ENCODE peak calls at places on chromosomes 6 and 20, in seven cellular contexts. X is mammary epithelial cell; Q is sigmoid colon; T is breast epithelium; I is naive thymus-derived CD4-positive, alpha-beta T cell; Z is heart right ventricle; L is H1. A is an unnamed sample.

GRCh38 chr6:170024940-170025339 is 265.9 kb downstream of the DLL1 start:
- DNase-seq in X (peak; percentile 3), Q (peak; percentile 94), T (peak; percentile 48), I (no peak), Z (no peak), L (no peak), A (no peak)

GRCh38 chr6:74248966-74249365 is 553.0 kb downstream of the CD109 start:
- DNase-seq in X (no peak), Q (no peak), T (no peak), I (no peak), Z (no peak), L (no peak), A (no peak)

GRCh38 chr6:92888316-92888715 is 531.0 kb downstream of the EPHA7 start:
- DNase-seq in X (no peak), Q (no peak), T (no peak), I (no peak), Z (no peak), L (no peak), A (no peak)

GRCh38 chr20:54029176-54029575 is 41.2 kb downstream of the BCAS1 start:
- DNase-seq in X (no peak), Q (no peak), T (no peak), I (no peak), Z (no peak), L (no peak), A (no peak)

GRCh38 chr6:22399693-22400092 is 102.9 kb upstream of the PRL start:
- DNase-seq in X (peak; percentile 13), Q (no peak), T (peak; percentile 56), I (no peak), Z (no peak), L (no peak), A (no peak)

GRCh38 chr20:1440024-1440423 is 26.6 kb downstream of the NSFL1C start:
- DNase-seq in X (peak; percentile 29), Q (no peak), T (no peak), I (no peak), Z (no peak), L (peak; percentile 58), A (no peak)

GRCh38 chr20:61161649-61162210 is 90.3 kb upstream of the CDH4 start:
- DNase-seq in X (no peak), Q (no peak), T (no peak), I (no peak), Z (no peak), L (no peak), A (no peak)

GRCh38 chr20:24753136-24753535 is 195.9 kb upstream of the CST7 start:
- DNase-seq in X (no peak), Q (no peak), T (no peak), I (no peak), Z (no peak), L (no peak), A (no peak)

GRCh38 chr20:29689411-29690225 is 1567.8 kb upstream of the DEFB115 start:
- DNase-seq in X (no peak), Q (peak; percentile 62), T (no peak), I (no peak), Z (peak; percentile 22), L (no peak), A (no peak)

GRCh38 chr6:108127826-108128225 is 38.0 kb upstream of the NR2E1 start:
- DNase-seq in X (peak; percentile 40), Q (no peak), T (no peak), I (no peak), Z (no peak), L (no peak), A (no peak)

DNA sequence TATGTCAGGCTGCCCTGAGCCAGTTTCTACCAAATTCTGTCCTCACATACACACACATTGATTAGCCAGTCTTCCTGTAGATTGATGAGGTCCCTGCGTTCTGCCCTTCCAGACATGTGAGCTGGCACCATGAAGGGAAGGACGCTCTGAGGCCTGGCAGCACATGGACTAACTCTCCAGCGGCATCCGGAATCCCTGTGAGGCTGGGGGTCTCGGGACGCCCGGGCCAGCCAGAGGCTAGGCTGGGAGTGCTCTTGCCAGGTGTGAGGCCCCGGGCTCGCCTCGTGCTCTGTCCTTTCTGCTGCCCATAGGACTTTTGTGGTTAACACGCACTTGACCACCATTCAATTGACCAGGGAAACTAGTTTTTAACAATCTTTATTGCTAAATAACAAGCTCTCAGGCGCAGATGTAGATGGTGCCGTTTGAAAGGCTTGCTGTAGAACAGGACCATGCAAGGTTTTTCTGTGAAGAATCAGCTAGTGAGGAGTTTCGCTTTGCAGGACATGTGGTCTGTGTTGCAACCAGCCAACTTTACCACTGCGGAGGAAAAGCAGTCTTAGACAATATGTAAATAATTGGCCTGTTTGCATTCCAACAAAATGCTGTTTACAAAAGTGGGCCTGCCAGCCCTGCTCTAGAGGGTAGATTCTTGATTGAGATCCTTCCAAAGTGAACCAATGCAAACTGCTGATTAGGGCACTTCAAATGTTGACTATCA is 29.3 kb downstream of the FOXF2 start:
- DNase-seq in X (no peak), Q (no peak), T (no peak), I (no peak), Z (no peak), L (no peak), A (no peak)
- H3K27ac ChIP-seq in X (no peak overlapping the region), Q (no peak overlapping the region), T (no peak overlapping the region), I (no peak overlapping the region), Z (no peak overlapping the region), L (no peak overlapping the region), A (no peak overlapping the region)

DNA sequence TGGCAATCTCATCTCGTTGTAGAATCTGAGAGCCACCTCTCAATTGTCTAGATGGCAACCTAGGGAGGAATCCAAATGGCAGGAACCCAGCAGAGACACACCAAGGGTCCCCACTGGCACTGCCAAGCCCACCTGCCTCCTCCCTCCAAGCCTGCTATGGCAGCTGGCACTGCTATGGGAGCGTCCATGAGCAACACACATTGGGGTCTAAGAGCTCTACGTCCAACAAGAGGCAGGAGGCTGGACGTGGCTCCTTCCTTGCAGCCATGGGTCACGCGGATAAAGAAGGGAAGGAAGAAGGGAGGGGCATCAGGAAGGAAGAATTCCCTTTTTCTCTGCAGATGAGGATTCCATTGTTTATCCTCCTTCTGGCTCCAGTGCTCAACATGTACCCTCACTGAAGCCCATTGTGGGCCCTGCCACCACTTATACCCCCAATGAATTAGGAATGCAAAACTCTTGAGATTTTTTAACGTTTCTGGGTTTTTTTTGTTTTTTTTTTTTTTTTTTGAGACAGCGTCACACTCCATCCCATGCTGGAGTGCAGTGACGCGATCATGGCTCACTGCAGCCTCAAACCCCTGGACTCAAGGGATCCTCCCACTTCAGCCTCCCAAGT is 17.3 kb downstream of the ATP9A start:
- DNase-seq in X (no peak), Q (no peak), T (no peak), I (no peak), Z (no peak), L (no peak), A (no peak)
- H3K27ac ChIP-seq in X (peak overlapping the region; percentile 53), Q (peak overlapping the region; percentile 55), T (peak overlapping the region; percentile 79), I (no peak overlapping the region), Z (no peak overlapping the region), L (no peak overlapping the region), A (peak overlapping the region; percentile 83)

GRCh38 chr20:20573797-20574196 is 138.6 kb downstream of the RALGAPA2 start:
- DNase-seq in X (no peak), Q (no peak), T (no peak), I (no peak), Z (no peak), L (no peak), A (no peak)
- H3K27ac ChIP-seq in X (no peak overlapping the region), Q (no peak overlapping the region), T (no peak overlapping the region), I (no peak overlapping the region), Z (no peak overlapping the region), L (no peak overlapping the region), A (no peak overlapping the region)

DNA sequence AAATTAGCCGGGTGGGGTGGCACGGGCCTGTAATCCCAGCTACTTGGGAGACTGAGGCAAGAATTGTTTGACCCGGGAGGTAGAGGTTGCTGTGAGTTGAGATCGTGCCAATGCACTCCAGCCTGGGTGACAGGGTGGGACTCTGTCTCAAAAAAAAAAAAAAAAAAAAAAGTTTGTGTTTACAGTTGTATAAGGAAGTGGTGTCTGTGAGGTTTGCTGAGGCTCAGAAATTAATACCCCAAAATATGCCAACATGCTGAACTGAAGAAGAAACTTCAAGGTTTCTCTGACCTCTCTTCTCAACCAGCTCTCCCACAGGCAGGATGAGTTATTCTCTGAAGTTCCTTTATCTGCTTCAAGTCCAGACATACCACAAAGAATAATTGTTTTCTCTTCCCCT is 17.7 kb upstream of the KIFC1 start:
- DNase-seq in X (no peak), Q (no peak), T (no peak), I (no peak), Z (no peak), L (no peak), A (no peak)
- H3K27ac ChIP-seq in X (no peak overlapping the region), Q (peak overlapping the region; percentile 71), T (peak overlapping the region; percentile 83), I (no peak overlapping the region), Z (peak overlapping the region; percentile 20), L (no peak overlapping the region), A (no peak overlapping the region)

GRCh38 chr6:159758031-159759001 is 3.5 kb upstream of the ACAT2 start:
- DNase-seq in X (peak; percentile 81), Q (no peak), T (no peak), I (no peak), Z (no peak), L (no peak), A (no peak)
- H3K27ac ChIP-seq in X (no peak overlapping the region), Q (peak overlapping the region; percentile 5), T (peak overlapping the region; percentile 33), I (peak overlapping the region; percentile 4), Z (no peak overlapping the region), L (peak overlapping the region; percentile 10), A (no peak overlapping the region)

GRCh38 chr6:151494235-151494950 is 576 bp downstream of the CCDC170 start:
- DNase-seq in X (peak; percentile 63), Q (no peak), T (peak; percentile 57), I (no peak), Z (peak; percentile 49), L (no peak), A (no peak)

GRCh38 chr6:151490996-151491395 is 2.8 kb upstream of the CCDC170 start:
- DNase-seq in X (no peak), Q (no peak), T (no peak), I (no peak), Z (no peak), L (no peak), A (no peak)

GRCh38 chr6:151497935-151498726 is 4.3 kb downstream of the CCDC170 start:
- DNase-seq in X (peak; percentile 31), Q (no peak), T (no peak), I (no peak), Z (no peak), L (no peak), A (no peak)

GRCh38 chr6:151495380-151495779 is 1.6 kb downstream of the CCDC170 start:
- DNase-seq in X (no peak), Q (no peak), T (no peak), I (no peak), Z (no peak), L (no peak), A (no peak)

DNA sequence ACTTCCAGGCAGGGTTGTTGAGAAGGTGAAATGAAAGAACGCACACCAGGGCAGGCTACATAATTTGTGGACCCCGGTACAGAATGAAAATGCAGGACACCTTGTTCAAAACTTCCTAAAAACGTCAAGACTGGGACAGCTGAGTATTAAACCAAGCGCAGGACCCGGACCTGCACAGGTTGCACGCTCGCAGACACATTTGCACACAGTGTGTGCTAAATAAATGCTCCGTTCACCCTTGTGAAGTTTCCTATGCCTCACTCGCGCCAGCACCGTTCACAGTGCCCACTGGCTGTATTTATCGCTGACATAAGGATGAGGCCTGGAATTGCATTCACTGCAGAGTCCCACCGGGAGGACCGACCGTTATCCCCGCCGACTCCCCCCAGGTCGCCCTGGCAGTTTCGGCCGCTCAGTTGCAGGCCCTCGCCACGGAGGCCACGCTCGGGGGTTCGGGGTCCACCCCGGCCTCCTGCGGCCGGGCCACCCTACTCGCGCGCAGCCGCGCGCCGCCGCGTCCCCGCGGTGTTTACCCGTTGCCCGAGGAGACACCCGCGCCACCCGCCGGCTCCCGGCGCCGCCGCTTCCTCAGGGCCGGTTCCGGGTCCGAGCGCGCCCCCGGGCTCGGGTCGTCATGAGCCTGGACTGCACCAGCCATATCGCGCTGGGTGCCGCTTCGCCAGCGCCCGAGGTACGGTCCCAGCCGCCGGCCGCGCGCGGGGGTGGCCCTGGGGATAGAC is at the start of gene CCDC170:
- DNase-seq in X (no peak), Q (no peak), T (peak; percentile 54), I (no peak), Z (peak; percentile 64), L (peak; percentile 83), A (no peak)
- H3K27ac ChIP-seq in X (no peak within 1 kb of the TSS), Q (peak within 1 kb of the TSS; percentile 62), T (peak within 1 kb of the TSS; percentile 88), I (no peak within 1 kb of the TSS), Z (peak within 1 kb of the TSS; percentile 48), L (no peak within 1 kb of the TSS), A (no peak within 1 kb of the TSS)

A was measured in substantia nigra.